ENCODE peak calls at places on chromosome 10, in nine cellular contexts. X is CD8-positive, alpha-beta memory T cell; G is suprapubic skin; M is body of pancreas; H is cardiac muscle cell; S is lower lobe of right lung; N is right atrium auricular region; E is iPS DF 6.9; P is Peyer's patch. R is an unnamed sample.

GRCh38 chr10:132236881-132237280 is 50.1 kb downstream of the DPYSL4 start:
- DNase-seq in X (no peak), G (no peak), M (no peak), H (no peak), S (no peak), N (no peak), E (no peak), P (no peak), R (no peak)

GRCh38 chr10:74332398-74332797 is 181.4 kb downstream of the ADK start:
- DNase-seq in X (no peak), G (no peak), M (no peak), H (no peak), S (no peak), N (no peak), E (no peak), P (no peak), R (no peak)

GRCh38 chr10:64430690-64431323 is 909.6 kb downstream of the REEP3 start:
- DNase-seq in X (no peak), G (no peak), M (peak; percentile 15), H (peak; percentile 65), S (no peak), N (no peak), E (peak; percentile 48), P (no peak), R (no peak)

GRCh38 chr10:62618576-62619408 is 185.7 kb upstream of the ADO start:
- DNase-seq in X (no peak), G (no peak), M (no peak), H (no peak), S (peak; percentile 70), N (no peak), E (no peak), P (no peak), R (no peak)

GRCh38 chr10:84432891-84433290 is 104.5 kb downstream of the CCSER2 start:
- DNase-seq in X (no peak), G (no peak), M (no peak), H (no peak), S (no peak), N (no peak), E (no peak), P (no peak), R (no peak)

GRCh38 chr10:12842310-12842709 is 159.2 kb downstream of the CCDC3 start:
- DNase-seq in X (no peak), G (no peak), M (no peak), H (no peak), S (no peak), N (peak; percentile 56), E (no peak), P (no peak), R (no peak)

GRCh38 chr10:125811251-125811650 is 11.8 kb downstream of the UROS start:
- DNase-seq in X (no peak), G (no peak), M (no peak), H (no peak), S (no peak), N (no peak), E (no peak), P (no peak), R (no peak)

GRCh38 chr10:29479081-29479917 is 155.5 kb downstream of the SVIL start:
- DNase-seq in X (no peak), G (no peak), M (no peak), H (no peak), S (no peak), N (peak; percentile 38), E (no peak), P (no peak), R (no peak)

DNA sequence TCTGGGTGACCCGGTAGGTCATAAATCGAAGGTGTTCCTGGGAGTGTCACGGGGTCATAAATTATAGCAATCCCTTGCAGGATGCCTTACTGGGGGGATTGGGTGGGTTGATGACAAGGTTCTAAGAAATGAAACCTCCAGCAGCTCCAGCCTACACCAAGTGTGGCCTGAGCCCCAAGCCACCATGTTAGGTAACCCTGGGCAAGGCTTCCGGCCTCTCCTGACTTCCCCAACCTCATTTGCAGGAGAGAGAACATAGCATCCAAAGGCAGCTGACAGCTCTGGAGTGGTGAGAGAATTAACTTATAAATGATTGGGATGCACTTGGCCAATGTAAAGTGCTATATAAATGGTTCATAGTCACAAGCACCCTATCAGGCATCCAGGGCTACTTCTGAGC is 52.8 kb upstream of the TMEM273 start:
- DNase-seq in X (no peak), G (no peak), M (no peak), H (no peak), S (peak; percentile 61), N (no peak), E (no peak), P (no peak), R (no peak)
- H3K27ac ChIP-seq in X (no peak overlapping the region), G (no peak overlapping the region), M (no peak overlapping the region), H (no peak overlapping the region), S (no peak overlapping the region), N (no peak overlapping the region), E (no peak overlapping the region), P (no peak overlapping the region), R (no peak overlapping the region)

GRCh38 chr10:52316005-52316404 is 1.9 kb downstream of the DKK1 start:
- DNase-seq in X (no peak), G (no peak), M (no peak), H (no peak), S (no peak), N (no peak), E (no peak), P (no peak), R (no peak)

GRCh38 chr10:52313350-52314006 is 603 bp upstream of the DKK1 start:
- DNase-seq in X (no peak), G (no peak), M (no peak), H (no peak), S (no peak), N (no peak), E (no peak), P (no peak), R (no peak)

GRCh38 chr10:52314007-52314821 is at the start of gene DKK1:
- DNase-seq in X (no peak), G (peak; percentile 86), M (peak; percentile 72), H (peak; percentile 71), S (peak; percentile 62), N (peak; percentile 62), E (peak; percentile 61), P (peak; percentile 18), R (no peak)

GRCh38 chr10:52316500-52316899 is 2.4 kb downstream of the DKK1 start:
- DNase-seq in X (no peak), G (no peak), M (no peak), H (no peak), S (no peak), N (no peak), E (no peak), P (no peak), R (no peak)

GRCh38 chr10:52314822-52315552 is 906 bp downstream of the DKK1 start:
- DNase-seq in X (no peak), G (peak; percentile 58), M (no peak), H (peak; percentile 14), S (no peak), N (no peak), E (no peak), P (no peak), R (no peak)
- H3K4me3 ChIP-seq in X (no peak overlapping the region), G (peak overlapping the region; percentile 52), M (no peak overlapping the region), H (peak overlapping the region; percentile 55), S (peak overlapping the region; percentile 61), N (no peak overlapping the region), E (peak overlapping the region; percentile 31), P (peak overlapping the region; percentile 48), R (peak overlapping the region; percentile 61)

DNA sequence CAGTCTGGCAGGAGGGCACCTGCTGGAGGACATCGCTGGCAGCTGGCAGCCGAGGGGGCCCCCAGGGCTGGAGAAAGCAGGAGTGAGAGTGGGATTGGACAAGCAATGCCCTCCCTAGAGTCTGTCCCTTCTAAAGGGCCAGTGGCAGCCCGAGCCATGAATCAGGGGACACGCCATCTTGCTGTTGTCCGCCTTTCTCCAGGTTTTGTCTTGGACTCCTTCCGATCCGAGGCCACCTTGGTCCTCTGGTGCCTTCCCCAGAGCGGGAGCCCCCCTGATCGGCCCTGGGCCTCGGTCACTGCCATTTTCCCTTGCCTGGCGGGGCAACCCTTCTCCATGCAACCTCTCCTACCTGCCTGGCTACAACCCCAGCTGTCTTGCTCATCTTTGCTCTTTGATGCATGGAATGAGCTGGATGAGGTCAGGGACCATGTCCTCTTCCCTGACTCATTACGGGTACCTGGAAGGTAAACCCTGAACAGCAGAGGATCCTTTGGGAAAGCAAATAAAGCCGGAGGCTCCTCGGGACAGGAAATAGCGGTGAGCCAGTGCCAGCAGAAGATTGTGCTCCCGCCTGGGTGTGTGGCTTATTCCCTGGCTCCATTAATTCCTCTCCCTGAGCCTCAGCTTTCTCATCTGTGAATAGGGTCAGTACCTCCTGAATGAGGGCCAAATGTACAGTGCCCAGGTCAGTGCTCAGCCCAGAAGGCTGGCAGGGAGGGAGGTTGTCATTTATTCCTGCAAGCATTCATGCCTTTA is 112.0 kb downstream of the GRK5 start:
- DNase-seq in X (no peak), G (no peak), M (no peak), H (no peak), S (no peak), N (no peak), E (no peak), P (no peak), R (no peak)
- H3K4me1 ChIP-seq in X (peaks cover 19% of the 10 kb centered on the region), G (peaks cover 10% of the 10 kb centered on the region), M (no peaks in the 10 kb centered on the region), H (peaks cover 30% of the 10 kb centered on the region), S (peaks cover 74% of the 10 kb centered on the region), N (no peaks in the 10 kb centered on the region), E (peaks cover 8% of the 10 kb centered on the region), P (peaks cover 10% of the 10 kb centered on the region), R (peaks cover 50% of the 10 kb centered on the region)

GRCh38 chr10:97095701-97096300 is 90.0 kb downstream of the SLIT1 start:
- DNase-seq in X (no peak), G (no peak), M (no peak), H (no peak), S (no peak), N (no peak), E (no peak), P (no peak), R (no peak)

GRCh38 chr10:97099868-97100267 is 85.9 kb downstream of the SLIT1 start:
- DNase-seq in X (no peak), G (no peak), M (no peak), H (no peak), S (no peak), N (no peak), E (no peak), P (no peak), R (no peak)

GRCh38 chr10:97097154-97097490 is 88.6 kb downstream of the SLIT1 start:
- DNase-seq in X (no peak), G (no peak), M (no peak), H (no peak), S (no peak), N (no peak), E (no peak), P (no peak), R (no peak)

GRCh38 chr10:97099089-97099488 is 86.7 kb downstream of the SLIT1 start:
- DNase-seq in X (no peak), G (no peak), M (no peak), H (no peak), S (no peak), N (no peak), E (no peak), P (no peak), R (no peak)

DNA sequence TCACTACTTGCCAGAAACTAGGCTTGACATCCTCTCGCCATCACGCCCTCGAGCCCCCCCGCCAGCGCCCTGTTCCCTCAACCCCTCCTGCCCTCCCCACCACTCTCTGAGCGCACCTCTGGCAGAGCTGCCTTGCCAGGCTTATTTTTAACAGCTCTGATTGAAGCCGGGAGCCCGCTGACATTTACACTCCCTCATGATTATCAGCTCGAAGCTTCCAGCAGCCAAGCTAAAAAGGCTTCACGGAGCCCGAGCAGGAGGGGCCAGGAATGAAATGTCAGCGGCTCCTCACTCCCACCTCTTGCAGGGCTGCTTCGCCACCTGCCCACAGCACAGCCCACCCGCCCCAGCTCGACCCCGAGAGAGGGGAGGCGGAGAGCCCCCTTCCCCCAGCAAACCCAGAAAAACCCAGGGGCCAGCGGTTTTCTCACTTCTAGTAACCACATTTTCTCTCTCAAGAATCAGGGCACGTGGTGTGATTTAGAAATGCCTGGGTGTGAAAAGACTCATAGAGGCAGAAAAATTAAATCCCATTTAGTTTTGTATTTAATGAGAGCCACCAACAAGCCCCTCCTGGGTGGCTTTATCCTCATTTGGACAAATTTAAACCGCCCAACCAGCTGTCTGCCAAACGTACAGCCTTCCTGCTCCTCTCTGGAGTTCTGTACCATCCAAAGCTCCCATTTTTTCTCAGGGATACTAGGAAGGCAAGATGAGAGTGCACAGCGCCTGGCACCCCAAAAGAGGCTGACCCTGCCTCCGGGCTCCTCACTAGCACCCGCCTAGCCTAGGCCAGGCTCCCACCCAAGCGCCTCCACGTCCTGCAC is 89.2 kb downstream of the SLIT1 start:
- DNase-seq in X (peak; percentile 5), G (no peak), M (no peak), H (peak; percentile 88), S (no peak), N (peak; percentile 60), E (no peak), P (no peak), R (no peak)
- H3K27ac ChIP-seq in X (peak overlapping the region; percentile 24), G (no peak overlapping the region), M (no peak overlapping the region), H (peak overlapping the region; percentile 88), S (no peak overlapping the region), N (peak overlapping the region; percentile 70), E (no peak overlapping the region), P (no peak overlapping the region), R (no peak overlapping the region)